ENCODE peak calls at places on chromosomes 11 and 22, in nine cellular contexts. I is PC-9, L is suprapubic skin, U is tibial artery, D is left ventricle myocardium inferior, Z is stomach, Y is right atrium auricular region, S is upper lobe of right lung, B is neural progenitor cell. V is an unnamed sample. For H3K27me3, the result is how much of the 10 kb centered on the place peaks cover.

GRCh38 chr22:39478461-39478860 is 21.6 kb downstream of the MGAT3 start:
- DNase-seq in I (peak), L (no peak), U (no peak), D (no peak), Z (peak), Y (no peak), S (no peak), B (peak), V (no peak)

GRCh38 chr22:23116506-23117263 is 25.1 kb downstream of the RSPH14 start:
- DNase-seq in I (no peak), L (no peak), U (no peak), D (no peak), Z (no peak), Y (no peak), S (no peak), B (no peak), V (no peak)

GRCh38 chr11:112650568-112650967 is 310.7 kb upstream of the NCAM1 start:
- DNase-seq in I (no peak), L (no peak), U (no peak), D (no peak), Z (no peak), Y (no peak), S (no peak), B (no peak), V (no peak)

GRCh38 chr22:45645526-45646414 is 25.9 kb upstream of the ATXN10 start:
- DNase-seq in I (peak), L (no peak), U (peak), D (peak), Z (peak), Y (peak), S (peak), B (peak), V (peak)

GRCh38 chr11:46099973-46100335 is 21.3 kb downstream of the PHF21A start:
- DNase-seq in I (no peak), L (no peak), U (no peak), D (no peak), Z (no peak), Y (no peak), S (no peak), B (no peak), V (peak)

GRCh38 chr11:72735495-72736027 is 16.6 kb downstream of the ARAP1 start:
- DNase-seq in I (peak), L (no peak), U (no peak), D (peak), Z (no peak), Y (no peak), S (no peak), B (no peak), V (no peak)

GRCh38 chr11:2797181-2797711 is 88.3 kb downstream of the CDKN1C start:
- DNase-seq in I (no peak), L (peak), U (peak), D (peak), Z (peak), Y (peak), S (peak), B (no peak), V (no peak)

GRCh38 chr11:29629281-29629680 is 387.5 kb downstream of the KCNA4 start:
- DNase-seq in I (no peak), L (no peak), U (no peak), D (no peak), Z (no peak), Y (no peak), S (no peak), B (peak), V (no peak)

GRCh38 chr11:8758619-8759169 is 76.1 kb downstream of the RPL27A start:
- DNase-seq in I (no peak), L (peak), U (no peak), D (no peak), Z (no peak), Y (no peak), S (no peak), B (no peak), V (no peak)

GRCh38 chr11:133403900-133404299 is 128.4 kb downstream of the OPCML start:
- DNase-seq in I (no peak), L (no peak), U (no peak), D (no peak), Z (no peak), Y (no peak), S (no peak), B (no peak), V (peak)

GRCh38 chr22:47160141-47160541 is 397.7 kb downstream of the TBC1D22A start:
- DNase-seq in I (no peak), L (no peak), U (no peak), D (no peak), Z (no peak), Y (no peak), S (no peak), B (no peak), V (no peak)

GRCh38 chr22:22400099-22400498 is 108.4 kb downstream of the ZNF280B start:
- DNase-seq in I (no peak), L (no peak), U (peak), D (no peak), Z (no peak), Y (no peak), S (no peak), B (no peak), V (no peak)

GRCh38 chr22:31082606-31083376 is 1.7 kb downstream of the SMTN start:
- DNase-seq in I (no peak), L (peak), U (peak), D (peak), Z (peak), Y (peak), S (no peak), B (peak), V (no peak)

GRCh38 chr22:35299217-35299716 is 427 bp upstream of the TOM1 start:
- DNase-seq in I (no peak), L (no peak), U (no peak), D (no peak), Z (no peak), Y (no peak), S (no peak), B (no peak), V (peak)

GRCh38 chr11:86152006-86152862 is 83.3 kb upstream of the PICALM start:
- DNase-seq in I (peak), L (no peak), U (no peak), D (no peak), Z (no peak), Y (no peak), S (no peak), B (no peak), V (peak)

GRCh38 chr11:126354631-126355323 is 709 bp upstream of the ST3GAL4 start:
- DNase-seq in I (no peak), L (peak), U (no peak), D (peak), Z (no peak), Y (no peak), S (peak), B (no peak), V (no peak)

GRCh38 chr11:57614234-57614772 is 16.8 kb downstream of the SERPING1 start:
- DNase-seq in I (no peak), L (no peak), U (no peak), D (no peak), Z (no peak), Y (no peak), S (no peak), B (no peak), V (no peak)

GRCh38 chr22:47534150-47535133 is 772.0 kb downstream of the TBC1D22A start:
- DNase-seq in I (no peak), L (no peak), U (no peak), D (no peak), Z (no peak), Y (no peak), S (no peak), B (no peak), V (no peak)

GRCh38 chr22:26662160-26662559 is 4.8 kb downstream of the MIAT start:
- DNase-seq in I (no peak), L (no peak), U (no peak), D (no peak), Z (no peak), Y (no peak), S (no peak), B (no peak), V (no peak)

GRCh38 chr11:132674161-132674560 is 858.1 kb downstream of the OPCML start:
- DNase-seq in I (no peak), L (no peak), U (no peak), D (no peak), Z (no peak), Y (no peak), S (no peak), B (no peak), V (no peak)

GRCh38 chr22:49321477-49322055 is 506.1 kb downstream of the BRD1 start:
- DNase-seq in I (no peak), L (no peak), U (no peak), D (no peak), Z (peak), Y (peak), S (peak), B (no peak), V (no peak)

GRCh38 chr11:2271327-2272240 is 1.2 kb upstream of the ASCL2 start:
- DNase-seq in I (no peak), L (peak), U (peak), D (no peak), Z (peak), Y (no peak), S (peak), B (no peak), V (no peak)

GRCh38 chr11:95507794-95508193 is 276.8 kb upstream of the SESN3 start:
- DNase-seq in I (no peak), L (no peak), U (no peak), D (no peak), Z (no peak), Y (no peak), S (no peak), B (no peak), V (no peak)

GRCh38 chr11:27528711-27529110 is 22.1 kb upstream of the LIN7C start:
- DNase-seq in I (no peak), L (no peak), U (no peak), D (no peak), Z (no peak), Y (no peak), S (no peak), B (no peak), V (no peak)

GRCh38 chr11:27520226-27520625 is 13.7 kb upstream of the LIN7C start:
- DNase-seq in I (no peak), L (no peak), U (no peak), D (no peak), Z (no peak), Y (no peak), S (no peak), B (no peak), V (no peak)

GRCh38 chr11:27518522-27518921 is 12.0 kb upstream of the LIN7C start:
- DNase-seq in I (no peak), L (no peak), U (no peak), D (no peak), Z (no peak), Y (no peak), S (no peak), B (no peak), V (no peak)

GRCh38 chr11:27525824-27526516 is 19.4 kb upstream of the LIN7C start:
- DNase-seq in I (no peak), L (no peak), U (no peak), D (peak), Z (no peak), Y (no peak), S (no peak), B (no peak), V (no peak)

GRCh38 chr11:27524155-27524554 is 17.6 kb upstream of the LIN7C start:
- DNase-seq in I (no peak), L (no peak), U (no peak), D (no peak), Z (no peak), Y (no peak), S (no peak), B (peak), V (no peak)
- TF ChIP-seq CTCF in I (no peak), L (no peak), U (no peak), D (peak), Z (no peak), Y (no peak), S (no peak), B (peak), V (no peak)

GRCh38 chr22:19759994-19760651 is 455 bp upstream of the TBX1 start:
- DNase-seq in I (no peak), L (no peak), U (no peak), D (no peak), Z (no peak), Y (no peak), S (no peak), B (peak), V (no peak)
- H3K27me3 ChIP-seq in I (under half), L (half or more), U (under half), D (half or more), Z (half or more), Y (under half), S (half or more), B (half or more), V (half or more)

DNA sequence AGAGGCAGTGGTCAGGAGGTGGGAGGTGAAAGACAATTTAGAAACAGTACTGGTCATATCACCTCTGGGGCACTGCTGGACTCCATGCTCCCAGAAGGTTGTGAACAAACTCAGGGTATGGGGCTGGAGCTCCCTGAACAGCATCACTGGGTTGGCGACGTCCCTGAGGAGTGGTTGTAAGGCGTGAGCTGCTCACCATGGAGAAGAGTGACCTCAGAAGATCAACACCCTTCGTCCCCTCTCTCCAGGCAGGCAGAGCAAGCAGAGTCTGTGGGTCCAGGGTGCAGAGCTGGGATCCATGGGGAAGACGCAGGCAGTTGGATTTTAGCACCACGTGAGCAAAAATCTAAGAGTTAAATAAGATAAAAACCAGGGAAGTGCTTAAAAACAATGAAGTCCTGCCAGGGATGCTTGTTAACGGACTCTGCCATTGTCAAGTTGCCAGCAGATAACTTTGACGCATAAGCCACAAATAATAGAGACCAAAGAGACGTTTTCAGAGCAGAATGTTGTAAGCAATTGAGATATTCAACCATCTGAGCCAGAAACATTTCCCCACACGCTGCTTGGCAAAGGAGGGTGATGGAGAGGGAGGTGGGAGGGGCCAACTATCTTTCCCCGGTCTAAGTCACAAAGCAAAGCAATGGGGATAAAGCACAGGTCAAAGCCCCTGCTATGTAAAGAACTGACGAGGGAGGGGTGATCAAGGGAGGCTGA is 13.6 kb downstream of the PNPLA5 start:
- DNase-seq in I (no peak), L (no peak), U (no peak), D (no peak), Z (no peak), Y (no peak), S (peak), B (no peak), V (no peak)
- TF ChIP-seq CTCF in I (no peak), L (no peak), U (no peak), D (no peak), Z (no peak), Y (no peak), S (no peak), B (no peak), V (no peak)

GRCh38 chr11:721347-721912 is 15.4 kb downstream of the EPS8L2 start:
- DNase-seq in I (no peak), L (no peak), U (peak), D (no peak), Z (no peak), Y (no peak), S (no peak), B (peak), V (no peak)
- H3K27me3 ChIP-seq in I (under half), L (under half), U (under half), D (half or more), Z (half or more), Y (under half), S (under half), B (under half), V (under half)

V was measured in MM.1S.